ENCODE peak calls at places on chromosomes 5 and 9, in seven cellular contexts. One of them, this sample, is unnamed.

GRCh38 chr5:148957591-148958202 is 105.2 kb downstream of the SH3TC2 start:
- DNase-seq in effector memory CD8-positive, alpha-beta T cell: peak; percentile 63
- DNase-seq in Kasumi-1: peak; percentile 53
- DNase-seq in HuH-7: peak; percentile 29
- DNase-seq in left colon: peak; percentile 54
- DNase-seq in adipocyte: peak; percentile 73
- DNase-seq in nucleus accumbens: no peak
- DNase-seq in this sample: peak; percentile 4

GRCh38 chr9:134320195-134320885 is 5.9 kb upstream of the RXRA start:
- DNase-seq in adipocyte: no peak
- DNase-seq in left colon: no peak
- DNase-seq in Kasumi-1: no peak
- DNase-seq in HuH-7: no peak
- DNase-seq in effector memory CD8-positive, alpha-beta T cell: no peak
- DNase-seq in nucleus accumbens: no peak
- DNase-seq in this sample: no peak

GRCh38 chr5:96716007-96716406 is 53.8 kb downstream of the CAST start:
- DNase-seq in left colon: no peak
- DNase-seq in effector memory CD8-positive, alpha-beta T cell: no peak
- DNase-seq in HuH-7: no peak
- DNase-seq in nucleus accumbens: no peak
- DNase-seq in adipocyte: no peak
- DNase-seq in Kasumi-1: no peak
- DNase-seq in this sample: no peak

GRCh38 chr5:13985736-13986418 is 41.4 kb upstream of the DNAH5 start:
- DNase-seq in effector memory CD8-positive, alpha-beta T cell: no peak
- DNase-seq in adipocyte: peak; percentile 80
- DNase-seq in nucleus accumbens: no peak
- DNase-seq in left colon: no peak
- DNase-seq in HuH-7: no peak
- DNase-seq in Kasumi-1: no peak
- DNase-seq in this sample: no peak

GRCh38 chr5:67985686-67986387 is 229.7 kb upstream of the PIK3R1 start:
- DNase-seq in adipocyte: peak; percentile 27
- DNase-seq in nucleus accumbens: no peak
- DNase-seq in HuH-7: no peak
- DNase-seq in effector memory CD8-positive, alpha-beta T cell: no peak
- DNase-seq in Kasumi-1: no peak
- DNase-seq in left colon: no peak
- DNase-seq in this sample: no peak

GRCh38 chr5:179221196-179221876 is 123.9 kb downstream of the ADAMTS2 start:
- DNase-seq in nucleus accumbens: no peak
- DNase-seq in adipocyte: no peak
- DNase-seq in HuH-7: no peak
- DNase-seq in Kasumi-1: no peak
- DNase-seq in left colon: no peak
- DNase-seq in effector memory CD8-positive, alpha-beta T cell: no peak
- DNase-seq in this sample: no peak

GRCh38 chr5:95631265-95631957 is 11.5 kb downstream of the GPR150 start:
- DNase-seq in Kasumi-1: no peak
- DNase-seq in nucleus accumbens: no peak
- DNase-seq in HuH-7: no peak
- DNase-seq in effector memory CD8-positive, alpha-beta T cell: no peak
- DNase-seq in adipocyte: peak; percentile 82
- DNase-seq in left colon: no peak
- DNase-seq in this sample: no peak

GRCh38 chr9:136058152-136058483 is 37.0 kb downstream of the NACC2 start:
- DNase-seq in nucleus accumbens: no peak
- DNase-seq in left colon: no peak
- DNase-seq in adipocyte: no peak
- DNase-seq in effector memory CD8-positive, alpha-beta T cell: no peak
- DNase-seq in Kasumi-1: no peak
- DNase-seq in HuH-7: no peak
- DNase-seq in this sample: no peak

GRCh38 chr5:5351288-5352089 is 71.0 kb upstream of the ICE1 start:
- DNase-seq in adipocyte: no peak
- DNase-seq in Kasumi-1: no peak
- DNase-seq in nucleus accumbens: no peak
- DNase-seq in HuH-7: no peak
- DNase-seq in effector memory CD8-positive, alpha-beta T cell: no peak
- DNase-seq in left colon: no peak
- DNase-seq in this sample: no peak

GRCh38 chr5:3009605-3010004 is 258.1 kb upstream of the IRX2 start:
- DNase-seq in adipocyte: no peak
- DNase-seq in effector memory CD8-positive, alpha-beta T cell: no peak
- DNase-seq in nucleus accumbens: no peak
- DNase-seq in HuH-7: no peak
- DNase-seq in left colon: no peak
- DNase-seq in Kasumi-1: no peak
- DNase-seq in this sample: no peak

GRCh38 chr5:173688708-173689107 is 72.3 kb upstream of the BOD1 start:
- DNase-seq in left colon: no peak
- DNase-seq in adipocyte: no peak
- DNase-seq in Kasumi-1: no peak
- DNase-seq in HuH-7: no peak
- DNase-seq in nucleus accumbens: no peak
- DNase-seq in effector memory CD8-positive, alpha-beta T cell: no peak
- DNase-seq in this sample: no peak

GRCh38 chr5:134046330-134046729 is 41.6 kb upstream of the VDAC1 start:
- DNase-seq in HuH-7: no peak
- DNase-seq in left colon: no peak
- DNase-seq in effector memory CD8-positive, alpha-beta T cell: no peak
- DNase-seq in Kasumi-1: no peak
- DNase-seq in adipocyte: no peak
- DNase-seq in nucleus accumbens: no peak
- DNase-seq in this sample: no peak

GRCh38 chr9:85569988-85570387 is 171.8 kb downstream of the AGTPBP1 start:
- DNase-seq in left colon: no peak
- DNase-seq in adipocyte: peak; percentile 28
- DNase-seq in effector memory CD8-positive, alpha-beta T cell: no peak
- DNase-seq in Kasumi-1: no peak
- DNase-seq in nucleus accumbens: peak; percentile 8
- DNase-seq in HuH-7: no peak
- DNase-seq in this sample: no peak

GRCh38 chr9:19127881-19128719 is 808 bp upstream of the PLIN2 start:
- DNase-seq in adipocyte: peak; percentile 54
- DNase-seq in effector memory CD8-positive, alpha-beta T cell: no peak
- DNase-seq in HuH-7: no peak
- DNase-seq in Kasumi-1: no peak
- DNase-seq in left colon: peak; percentile 53
- DNase-seq in nucleus accumbens: no peak
- DNase-seq in this sample: no peak

GRCh38 chr5:132050136-132050535 is 10.3 kb upstream of the IL3 start:
- DNase-seq in HuH-7: no peak
- DNase-seq in left colon: no peak
- DNase-seq in Kasumi-1: peak; percentile 83
- DNase-seq in effector memory CD8-positive, alpha-beta T cell: no peak
- DNase-seq in nucleus accumbens: no peak
- DNase-seq in adipocyte: no peak
- DNase-seq in this sample: peak; percentile 34

This sample was measured in midbrain.